ENCODE peak calls at places on chromosomes 6 and 20, in five cellular contexts. S is fibroblast of lung, F is esophagus squamous epithelium, C is neuronal stem cell, G is GM23248. L is an unnamed sample.
A peak's percentile ranks its signal among the peaks of the same experiment; 100 is the strongest.

GRCh38 chr6:87436435-87436834 is 28.7 kb downstream of the CFAP206 start:
- DNase-seq in F (no peak), S (peak; percentile 75), C (peak; percentile 82), G (peak; percentile 62), L (peak; percentile 53)

GRCh38 chr6:14232889-14233288 is 115.3 kb downstream of the CD83 start:
- DNase-seq in C (no peak), G (no peak), S (no peak), F (no peak), L (no peak)

GRCh38 chr6:109050012-109050411 is 44.6 kb downstream of the SESN1 start:
- DNase-seq in C (no peak), G (no peak), S (no peak), F (no peak), L (no peak)

GRCh38 chr6:39902786-39903465 is 31.3 kb downstream of the MOCS1 start:
- DNase-seq in G (no peak), F (no peak), S (no peak), C (no peak), L (no peak)

GRCh38 chr6:42564496-42564890 is 664 bp downstream of the UBR2 start:
- DNase-seq in S (peak; percentile 53), F (no peak), C (no peak), G (no peak), L (no peak)

GRCh38 chr20:57791946-57792328 is 82.1 kb upstream of the PMEPA1 start:
- DNase-seq in F (no peak), C (no peak), S (no peak), G (no peak), L (no peak)

GRCh38 chr6:52672422-52673025 is 1.6 kb downstream of the TMEM14A start:
- DNase-seq in S (no peak), G (peak; percentile 45), C (no peak), F (no peak), L (peak; percentile 11)

GRCh38 chr20:25177890-25178321 is 17.6 kb upstream of the ENTPD6 start:
- DNase-seq in C (no peak), F (no peak), G (no peak), S (no peak), L (peak; percentile 54)

GRCh38 chr6:36330366-36330765 is 6.3 kb downstream of the BNIP5 start:
- DNase-seq in C (no peak), S (no peak), G (no peak), F (no peak), L (no peak)

GRCh38 chr6:137878810-137879285 is 11.8 kb downstream of the TNFAIP3 start:
- DNase-seq in F (no peak), G (no peak), S (no peak), C (peak; percentile 51), L (no peak)

GRCh38 chr6:81465859-81466258 is 286.6 kb downstream of the TENT5A start:
- DNase-seq in C (peak; percentile 1), F (no peak), G (peak; percentile 66), S (peak; percentile 34), L (no peak)

GRCh38 chr20:56748476-56749377 is 119.6 kb downstream of the TFAP2C start:
- DNase-seq in F (no peak), S (no peak), G (no peak), C (no peak), L (no peak)

GRCh38 chr6:170000071-170000843 is 248.8 kb downstream of the ERMARD start:
- DNase-seq in S (no peak), G (no peak), C (no peak), F (no peak), L (no peak)

GRCh38 chr6:141472123-141472522 is 660.6 kb upstream of the GJE1 start:
- DNase-seq in C (no peak), G (no peak), F (no peak), S (no peak), L (peak; percentile 26)

GRCh38 chr6:20877008-20877937 is 343.0 kb downstream of the CDKAL1 start:
- DNase-seq in C (no peak), F (peak; percentile 1), S (peak; percentile 95), G (peak; percentile 94), L (peak; percentile 97)

GRCh38 chr6:1766663-1767062 is 156.9 kb downstream of the FOXC1 start:
- DNase-seq in S (peak; percentile 33), C (no peak), G (peak; percentile 53), F (no peak), L (no peak)

GRCh38 chr6:11769816-11770545 is 8.6 kb downstream of the ADTRP start:
- DNase-seq in F (no peak), S (no peak), C (no peak), G (no peak), L (peak; percentile 10)

GRCh38 chr20:25508083-25508770 is 77.1 kb downstream of the NINL start:
- DNase-seq in G (peak; percentile 82), C (no peak), S (peak; percentile 91), F (no peak), L (peak; percentile 79)

GRCh38 chr6:81895511-81896185 is 143.2 kb upstream of the TENT5A start:
- DNase-seq in S (peak; percentile 71), F (no peak), G (peak; percentile 84), C (no peak), L (peak; percentile 99)

GRCh38 chr6:2110504-2110903 is 134.9 kb downstream of the GMDS start:
- DNase-seq in G (no peak), S (peak; percentile 45), C (no peak), F (no peak), L (no peak)

GRCh38 chr6:45997875-45998506 is 17.7 kb downstream of the CLIC5 start:
- DNase-seq in S (no peak), G (no peak), F (no peak), C (no peak), L (no peak)

GRCh38 chr20:61026173-61026572 is 225.9 kb upstream of the CDH4 start:
- DNase-seq in F (no peak), G (no peak), S (no peak), C (no peak), L (no peak)

GRCh38 chr20:42484790-42485365 is 704.8 kb downstream of the PTPRT start:
- DNase-seq in S (no peak), C (no peak), G (no peak), F (no peak), L (no peak)

GRCh38 chr6:157194643-157195042 is 128.7 kb downstream of the TMEM242 start:
- DNase-seq in F (no peak), C (no peak), S (peak; percentile 27), G (peak; percentile 36), L (peak; percentile 12)
- H3K36me3 ChIP-seq in F (peaks cover 27% of the 10 kb centered on the region), C (peaks cover 96% of the 10 kb centered on the region), S (peaks cover 6% of the 10 kb centered on the region), G (peaks cover 30% of the 10 kb centered on the region), L (peaks cover 26% of the 10 kb centered on the region)

GRCh38 chr6:35082046-35082732 is 59.0 kb downstream of the TCP11 start:
- DNase-seq in C (no peak), F (no peak), G (no peak), S (no peak), L (no peak)
- H3K36me3 ChIP-seq in C (peaks cover 74% of the 10 kb centered on the region), F (peaks cover 45% of the 10 kb centered on the region), G (no peaks in the 10 kb centered on the region), S (peaks cover 3% of the 10 kb centered on the region), L (no peaks in the 10 kb centered on the region)

GRCh38 chr20:58896820-58897219 is 44.3 kb downstream of the GNAS start:
- DNase-seq in C (no peak), F (no peak), G (peak; percentile 36), S (no peak), L (no peak)

GRCh38 chr20:58897493-58897892 is 45.0 kb downstream of the GNAS start:
- DNase-seq in C (no peak), F (no peak), S (no peak), G (no peak), L (no peak)

GRCh38 chr20:58895099-58895795 is 42.7 kb downstream of the GNAS start:
- DNase-seq in F (no peak), C (no peak), G (peak; percentile 45), S (no peak), L (no peak)

GRCh38 chr20:58894652-58895051 is 42.1 kb downstream of the GNAS start:
- DNase-seq in S (no peak), C (no peak), F (no peak), G (no peak), L (no peak)

DNA sequence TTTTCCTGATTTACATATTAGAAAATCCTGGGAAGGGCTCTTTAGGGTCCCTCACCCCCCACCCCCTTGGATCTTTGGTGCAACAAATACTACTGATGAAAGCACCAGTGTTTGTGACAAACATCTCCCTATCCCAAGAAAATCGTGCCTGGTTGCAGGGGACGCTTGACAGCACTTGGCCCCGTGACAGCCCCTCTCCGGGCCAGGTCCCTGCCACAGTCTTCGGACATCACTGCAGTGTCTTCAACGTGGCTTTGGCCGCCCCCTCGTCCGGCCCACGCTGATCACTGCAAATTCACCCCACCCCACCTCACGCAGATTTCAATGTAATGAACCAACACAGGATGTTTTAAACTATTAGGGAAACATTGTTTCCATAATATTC is 43.3 kb downstream of the GNAS start:
- DNase-seq in G (peak; percentile 48), F (no peak), C (no peak), S (no peak), L (no peak)
- H3K36me3 ChIP-seq in G (peaks cover 14% of the 10 kb centered on the region), F (no peaks in the 10 kb centered on the region), C (peaks cover 74% of the 10 kb centered on the region), S (peaks cover 4% of the 10 kb centered on the region), L (peaks cover 14% of the 10 kb centered on the region)

GRCh38 chr6:5761370-5761769 is 245.4 kb downstream of the NRN1 start:
- DNase-seq in C (no peak), G (no peak), S (no peak), F (no peak), L (peak; percentile 26)

GRCh38 chr6:5763871-5764270 is 242.9 kb downstream of the NRN1 start:
- DNase-seq in G (no peak), C (no peak), S (no peak), F (no peak), L (peak; percentile 70)

GRCh38 chr6:5763407-5763806 is 243.3 kb downstream of the NRN1 start:
- DNase-seq in C (no peak), F (no peak), G (peak; percentile 79), S (no peak), L (peak; percentile 14)

GRCh38 chr6:5762561-5762968 is 244.2 kb downstream of the NRN1 start:
- DNase-seq in C (no peak), S (no peak), G (no peak), F (no peak), L (no peak)

GRCh38 chr6:5759571-5759970 is 247.2 kb downstream of the NRN1 start:
- DNase-seq in F (no peak), G (no peak), C (no peak), S (no peak), L (no peak)
- H3K36me3 ChIP-seq in F (no peaks in the 10 kb centered on the region), G (no peaks in the 10 kb centered on the region), C (no peaks in the 10 kb centered on the region), S (no peaks in the 10 kb centered on the region), L (no peaks in the 10 kb centered on the region)

DNA sequence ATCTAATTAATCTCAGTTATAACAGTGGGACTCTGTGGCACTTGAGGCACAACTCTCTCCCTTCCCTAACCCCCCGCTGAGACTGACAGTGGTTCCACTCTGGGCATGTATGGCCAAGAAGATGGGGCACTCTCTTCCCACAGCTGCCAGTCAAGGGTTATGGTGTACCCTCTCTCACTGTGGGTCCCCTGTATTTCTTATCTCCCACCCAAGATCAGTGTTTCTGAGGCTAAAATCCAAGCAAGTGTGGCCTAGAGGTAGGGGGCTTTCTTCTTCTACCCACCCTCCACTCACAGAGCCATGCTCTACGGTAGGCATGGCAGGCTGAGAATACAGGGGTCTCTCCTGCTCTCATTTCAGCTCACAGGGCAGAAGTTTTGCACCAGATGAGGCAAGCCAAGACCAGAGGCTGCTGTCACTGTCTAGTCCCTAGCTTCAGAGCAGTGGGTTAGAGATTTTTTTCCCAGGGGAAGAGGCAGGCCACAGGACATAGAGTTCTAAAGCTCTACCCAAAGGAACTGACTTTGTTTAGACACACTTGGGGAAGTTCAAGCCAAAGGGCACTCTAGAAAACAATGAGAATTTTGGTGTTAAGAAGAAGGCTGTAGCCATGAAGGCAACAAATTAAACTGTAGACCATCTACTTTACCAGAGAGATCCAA is 31.7 kb upstream of the HINT3 start:
- DNase-seq in C (no peak), G (no peak), S (no peak), F (no peak), L (no peak)
- H3K36me3 ChIP-seq in C (no peaks in the 10 kb centered on the region), G (peaks cover 23% of the 10 kb centered on the region), S (no peaks in the 10 kb centered on the region), F (peaks cover 12% of the 10 kb centered on the region), L (peaks cover 7% of the 10 kb centered on the region)

L was measured in astrocyte.